ENCODE peak calls at places on chromosomes 11 and 22, in nine cellular contexts. D is stomach; K is upper lobe of left lung; I is IMR-90; C is BJ; O is left lung; L is CD8-positive, alpha-beta T cell; V is AG10803; H is fibroblast of lung. W is an unnamed sample.

GRCh38 chr11:92082652-92083051 is 142.0 kb upstream of the FAT3 start:
- DNase-seq in D (no peak), K (no peak), I (no peak), C (no peak), O (no peak), L (no peak), V (no peak), H (no peak), W (no peak)

GRCh38 chr11:95337175-95337957 is 106.4 kb upstream of the SESN3 start:
- DNase-seq in D (peak; percentile 38), K (peak; percentile 45), I (peak; percentile 33), C (no peak), O (peak; percentile 59), L (peak; percentile 63), V (peak; percentile 76), H (peak; percentile 68), W (peak; percentile 73)

GRCh38 chr22:49934891-49935557 is 16.6 kb downstream of the CRELD2 start:
- DNase-seq in D (peak; percentile 88), K (peak; percentile 89), I (peak; percentile 39), C (no peak), O (peak; percentile 89), L (peak; percentile 85), V (peak; percentile 62), H (peak; percentile 59), W (peak; percentile 40)

GRCh38 chr11:96388891-96389603 is 665 bp downstream of the CCDC82 start:
- DNase-seq in D (no peak), K (peak; percentile 56), I (no peak), C (no peak), O (no peak), L (no peak), V (peak; percentile 29), H (no peak), W (no peak)

GRCh38 chr11:8335683-8336082 is 72.0 kb upstream of the LMO1 start:
- DNase-seq in D (no peak), K (no peak), I (peak; percentile 24), C (no peak), O (no peak), L (no peak), V (peak; percentile 7), H (no peak), W (no peak)

GRCh38 chr22:37427128-37427710 is at the start of gene ELFN2:
- DNase-seq in D (peak; percentile 43), K (no peak), I (peak; percentile 10), C (no peak), O (no peak), L (no peak), V (peak; percentile 6), H (peak; percentile 12), W (peak; percentile 20)

GRCh38 chr11:116335891-116336290 is 436.9 kb downstream of the BUD13 start:
- DNase-seq in D (no peak), K (no peak), I (no peak), C (no peak), O (no peak), L (no peak), V (no peak), H (no peak), W (no peak)

GRCh38 chr11:64876835-64877341 is 1.5 kb downstream of the EHD1 start:
- DNase-seq in D (peak; percentile 81), K (peak; percentile 67), I (peak; percentile 46), C (peak; percentile 67), O (peak; percentile 65), L (no peak), V (peak; percentile 88), H (no peak), W (peak; percentile 35)

GRCh38 chr11:35623708-35624168 is 5.5 kb downstream of the FJX1 start:
- DNase-seq in D (no peak), K (no peak), I (peak; percentile 94), C (no peak), O (no peak), L (no peak), V (peak; percentile 56), H (peak; percentile 81), W (peak; percentile 89)

GRCh38 chr11:134558916-134559616 is 147.0 kb upstream of the B3GAT1 start:
- DNase-seq in D (no peak), K (no peak), I (no peak), C (no peak), O (no peak), L (peak; percentile 13), V (no peak), H (no peak), W (no peak)

GRCh38 chr11:2084721-2085120 is 54.5 kb downstream of the IGF2 start:
- DNase-seq in D (peak; percentile 8), K (no peak), I (no peak), C (no peak), O (no peak), L (peak; percentile 34), V (no peak), H (no peak), W (no peak)

GRCh38 chr11:59562292-59562691 is 51.0 kb downstream of the OR4D9 start:
- DNase-seq in D (no peak), K (no peak), I (no peak), C (no peak), O (no peak), L (no peak), V (no peak), H (no peak), W (no peak)

GRCh38 chr11:94675788-94676187 is 92.4 kb upstream of the AMOTL1 start:
- DNase-seq in D (no peak), K (no peak), I (peak; percentile 4), C (no peak), O (no peak), L (no peak), V (no peak), H (no peak), W (no peak)

GRCh38 chr22:49328076-49328475 is 499.6 kb downstream of the BRD1 start:
- DNase-seq in D (peak; percentile 3), K (peak; percentile 16), I (no peak), C (no peak), O (peak; percentile 6), L (peak; percentile 36), V (no peak), H (no peak), W (no peak)

GRCh38 chr11:72655896-72656464 is 18.2 kb downstream of the PDE2A start:
- DNase-seq in D (no peak), K (no peak), I (no peak), C (no peak), O (no peak), L (no peak), V (no peak), H (no peak), W (no peak)

GRCh38 chr22:41284465-41284864 is 1.5 kb downstream of the RANGAP1 start:
- DNase-seq in D (no peak), K (no peak), I (no peak), C (no peak), O (no peak), L (no peak), V (no peak), H (no peak), W (no peak)
- H3K4me3 ChIP-seq in D (no peak overlapping the region), K (no peak overlapping the region), I (no peak overlapping the region), C (no peak overlapping the region), O (no peak overlapping the region), L (no peak overlapping the region), V (no peak overlapping the region), H (peak overlapping the region; percentile 93), W (no peak overlapping the region)

GRCh38 chr22:36350751-36351594 is 36.8 kb downstream of the MYH9 start:
- DNase-seq in D (no peak), K (peak; percentile 77), I (peak; percentile 75), C (no peak), O (no peak), L (no peak), V (no peak), H (peak; percentile 82), W (peak; percentile 90)
- TF ChIP-seq CTCF in D (no peak), K (no peak), I (peak; percentile 24), C (no peak), O (no peak), L (no peak), V (no peak), H (peak; percentile 33), W (peak; percentile 24)

DNA sequence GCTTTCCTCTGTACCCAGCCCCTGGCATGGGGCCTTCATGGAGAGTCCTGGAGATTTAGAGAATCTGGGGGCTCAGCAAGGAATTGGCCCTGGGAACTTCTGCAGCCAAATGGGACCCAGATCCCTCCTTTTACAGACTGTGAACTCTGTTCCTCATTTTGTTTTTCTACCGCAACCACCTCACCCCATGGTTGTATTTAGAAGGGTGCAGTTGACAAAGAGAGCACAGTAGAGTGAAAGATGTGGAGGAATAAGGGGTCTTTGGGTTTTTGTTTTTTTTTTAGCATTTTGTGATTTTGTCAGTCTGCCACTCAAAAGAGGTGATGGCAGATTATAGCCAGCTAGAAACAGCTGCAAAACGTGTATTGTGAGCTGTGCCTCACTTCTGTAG is 1.9 kb downstream of the ZNF74 start:
- DNase-seq in D (no peak), K (no peak), I (no peak), C (no peak), O (no peak), L (no peak), V (no peak), H (no peak), W (no peak)
- H3K4me3 ChIP-seq in D (no peak overlapping the region), K (no peak overlapping the region), I (no peak overlapping the region), C (no peak overlapping the region), O (peak overlapping the region; percentile 3), L (no peak overlapping the region), V (no peak overlapping the region), H (no peak overlapping the region), W (no peak overlapping the region)

GRCh38 chr11:11786771-11787170 is 55.0 kb upstream of the USP47 start:
- DNase-seq in D (no peak), K (no peak), I (peak; percentile 40), C (no peak), O (no peak), L (no peak), V (peak; percentile 43), H (peak; percentile 51), W (peak; percentile 28)

GRCh38 chr11:11793073-11793472 is 48.7 kb upstream of the USP47 start:
- DNase-seq in D (no peak), K (no peak), I (no peak), C (no peak), O (no peak), L (no peak), V (no peak), H (no peak), W (no peak)

GRCh38 chr11:11787305-11788066 is 54.3 kb upstream of the USP47 start:
- DNase-seq in D (peak; percentile 79), K (peak; percentile 46), I (peak; percentile 70), C (no peak), O (peak; percentile 57), L (peak; percentile 79), V (peak; percentile 69), H (peak; percentile 78), W (peak; percentile 71)

GRCh38 chr11:11788067-11788710 is 53.6 kb upstream of the USP47 start:
- DNase-seq in D (no peak), K (no peak), I (no peak), C (no peak), O (no peak), L (no peak), V (no peak), H (no peak), W (no peak)

DNA sequence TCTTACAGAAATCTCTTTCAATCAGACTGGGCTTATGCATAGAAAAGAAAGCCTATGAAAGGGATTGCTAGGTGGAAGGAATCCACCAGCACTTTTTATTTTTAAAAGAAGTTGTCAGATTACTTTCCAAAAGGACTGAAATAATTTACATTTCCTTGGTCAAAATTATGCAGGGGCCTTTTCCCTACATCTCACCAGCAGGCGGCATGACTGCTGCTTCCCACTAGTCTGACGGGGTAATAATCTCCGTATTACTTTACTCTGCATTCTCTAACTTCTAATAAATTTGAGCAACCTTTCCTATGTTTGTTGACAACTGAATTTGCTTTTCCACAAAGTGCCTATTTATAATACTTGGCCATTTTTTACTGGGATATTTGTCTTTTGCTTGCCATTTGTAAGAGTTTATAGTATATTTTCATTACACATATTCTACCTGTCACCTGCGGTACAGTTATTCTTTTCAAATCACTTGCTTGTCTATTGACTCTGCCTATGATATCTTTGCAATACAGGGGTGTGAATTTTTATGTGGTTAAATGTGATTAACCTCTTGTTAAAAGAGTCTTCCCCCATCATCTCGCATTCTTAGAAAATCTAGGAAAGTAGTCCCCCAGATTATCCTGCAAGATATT is 51.9 kb upstream of the USP47 start:
- DNase-seq in D (no peak), K (no peak), I (peak; percentile 40), C (no peak), O (no peak), L (no peak), V (peak; percentile 18), H (peak; percentile 39), W (peak; percentile 19)
- TF ChIP-seq CTCF in D (no peak), K (no peak), I (peak; percentile 69), C (peak; percentile 75), O (no peak), L (peak; percentile 64), V (peak; percentile 72), H (peak; percentile 82), W (peak; percentile 70)

W was measured in astrocyte of the spinal cord.